ENCODE peak calls at places on chromosomes 6 and 20, in ten cellular contexts. W, P, R, J, U, Y, G, O, F and H are unnamed samples.

GRCh38 chr20:18093388-18093787 is 35.7 kb upstream of the OVOL2 start:
- DNase-seq in W (no peak), P (no peak), R (no peak), J (no peak), U (no peak), Y (no peak), G (no peak), O (no peak), F (no peak), H (no peak)

GRCh38 chr20:50356522-50356880 is 153.7 kb upstream of the PTPN1 start:
- DNase-seq in W (no peak), P (no peak), R (no peak), J (peak; percentile 48), U (no peak), Y (no peak), G (no peak), O (no peak), F (no peak), H (no peak)

GRCh38 chr6:168877821-168878282 is 375.8 kb downstream of the THBS2 start:
- DNase-seq in W (no peak), P (no peak), R (no peak), J (peak; percentile 58), U (no peak), Y (no peak), G (peak; percentile 10), O (no peak), F (no peak), H (peak; percentile 29)

GRCh38 chr6:113813207-113813606 is 43.9 kb upstream of the MARCKS start:
- DNase-seq in W (no peak), P (no peak), R (no peak), J (no peak), U (no peak), Y (peak; percentile 93), G (no peak), O (no peak), F (no peak), H (no peak)

GRCh38 chr6:84926171-84926570 is 161.8 kb upstream of the TBX18 start:
- DNase-seq in W (no peak), P (no peak), R (no peak), J (no peak), U (no peak), Y (no peak), G (no peak), O (no peak), F (no peak), H (peak; percentile 64)

GRCh38 chr20:4916991-4917881 is 84.1 kb downstream of the SLC23A2 start:
- DNase-seq in W (no peak), P (no peak), R (no peak), J (no peak), U (no peak), Y (peak; percentile 35), G (peak; percentile 51), O (no peak), F (no peak), H (no peak)

GRCh38 chr6:46014511-46015118 is 1.0 kb downstream of the CLIC5 start:
- DNase-seq in W (no peak), P (peak; percentile 47), R (no peak), J (peak; percentile 23), U (no peak), Y (no peak), G (no peak), O (no peak), F (no peak), H (no peak)

GRCh38 chr20:38324159-38324558 is 20.2 kb downstream of the BPI start:
- DNase-seq in W (no peak), P (no peak), R (no peak), J (no peak), U (no peak), Y (no peak), G (no peak), O (no peak), F (no peak), H (no peak)

GRCh38 chr6:139342957-139343750 is 31.3 kb downstream of the CITED2 start:
- DNase-seq in W (no peak), P (no peak), R (no peak), J (no peak), U (no peak), Y (no peak), G (no peak), O (no peak), F (no peak), H (no peak)

GRCh38 chr6:26170951-26171841 is 84.0 kb downstream of the HFE start:
- DNase-seq in W (no peak), P (no peak), R (no peak), J (no peak), U (no peak), Y (no peak), G (no peak), O (no peak), F (no peak), H (no peak)

GRCh38 chr20:32458061-32458836 is 100.1 kb downstream of the ASXL1 start:
- DNase-seq in W (no peak), P (peak; percentile 27), R (no peak), J (peak; percentile 55), U (no peak), Y (no peak), G (peak; percentile 45), O (no peak), F (no peak), H (no peak)

GRCh38 chr6:95203153-95203754 is 374.1 kb upstream of the MANEA start:
- DNase-seq in W (peak; percentile 72), P (peak; percentile 52), R (peak; percentile 21), J (peak; percentile 33), U (no peak), Y (peak; percentile 76), G (peak; percentile 52), O (no peak), F (no peak), H (peak; percentile 52)

GRCh38 chr20:43963233-43963632 is 48.6 kb downstream of the TOX2 start:
- DNase-seq in W (no peak), P (no peak), R (no peak), J (no peak), U (no peak), Y (peak; percentile 38), G (peak; percentile 21), O (no peak), F (no peak), H (no peak)

GRCh38 chr6:32815996-32816395 is 806 bp downstream of the HLA-DOB start:
- DNase-seq in W (no peak), P (no peak), R (no peak), J (no peak), U (no peak), Y (no peak), G (no peak), O (no peak), F (no peak), H (no peak)

GRCh38 chr6:25369450-25370086 is 90.4 kb downstream of the CARMIL1 start:
- DNase-seq in W (no peak), P (no peak), R (no peak), J (no peak), U (peak; percentile 52), Y (no peak), G (no peak), O (no peak), F (peak; percentile 43), H (peak; percentile 16)

GRCh38 chr20:51461306-51461705 is 81.2 kb downstream of the NFATC2 start:
- DNase-seq in W (no peak), P (no peak), R (no peak), J (no peak), U (no peak), Y (no peak), G (no peak), O (no peak), F (no peak), H (no peak)

GRCh38 chr6:134247271-134247833 is 70.6 kb downstream of the SGK1 start:
- DNase-seq in W (no peak), P (no peak), R (no peak), J (no peak), U (peak; percentile 77), Y (no peak), G (peak; percentile 79), O (no peak), F (peak; percentile 39), H (no peak)

GRCh38 chr20:10109621-10110020 is 74.8 kb downstream of the ANKEF1 start:
- DNase-seq in W (no peak), P (no peak), R (no peak), J (no peak), U (no peak), Y (no peak), G (no peak), O (no peak), F (peak; percentile 14), H (no peak)
- TF ChIP-seq CTCF in W (no peak), P (no peak), R (no peak), J (no peak), U (no peak), Y (no peak), G (no peak), O (no peak), F (no peak), H (no peak)

GRCh38 chr6:165747963-165748362 is 84.9 kb upstream of the PDE10A start:
- DNase-seq in W (no peak), P (no peak), R (no peak), J (no peak), U (no peak), Y (no peak), G (no peak), O (no peak), F (no peak), H (no peak)
- TF ChIP-seq CTCF in W (no peak), P (no peak), R (no peak), J (no peak), U (no peak), Y (no peak), G (no peak), O (no peak), F (no peak), H (no peak)

GRCh38 chr20:47727170-47727880 is 58.0 kb downstream of the SULF2 start:
- DNase-seq in W (no peak), P (no peak), R (no peak), J (no peak), U (peak; percentile 79), Y (no peak), G (peak; percentile 41), O (no peak), F (no peak), H (no peak)

GRCh38 chr20:47724910-47725247 is 60.4 kb downstream of the SULF2 start:
- DNase-seq in W (no peak), P (no peak), R (no peak), J (no peak), U (no peak), Y (no peak), G (no peak), O (no peak), F (no peak), H (no peak)

GRCh38 chr20:47726632-47727031 is 58.6 kb downstream of the SULF2 start:
- DNase-seq in W (no peak), P (no peak), R (no peak), J (no peak), U (no peak), Y (no peak), G (no peak), O (no peak), F (no peak), H (no peak)

GRCh38 chr20:47724398-47724797 is 60.9 kb downstream of the SULF2 start:
- DNase-seq in W (no peak), P (peak; percentile 21), R (no peak), J (no peak), U (no peak), Y (no peak), G (no peak), O (no peak), F (no peak), H (no peak)

GRCh38 chr20:47725248-47725973 is 59.9 kb downstream of the SULF2 start:
- DNase-seq in W (peak; percentile 91), P (peak; percentile 81), R (peak; percentile 57), J (peak; percentile 79), U (peak; percentile 85), Y (peak; percentile 91), G (peak; percentile 75), O (peak; percentile 85), F (peak; percentile 70), H (peak; percentile 86)
- TF ChIP-seq CTCF in W (peak; percentile 93), P (peak; percentile 96), R (peak; percentile 95), J (peak; percentile 97), U (peak; percentile 91), Y (peak; percentile 96), G (peak; percentile 67), O (peak; percentile 81), F (peak; percentile 84), H (peak; percentile 94)

GRCh38 chr20:11032611-11033010 is 358.8 kb upstream of the JAG1 start:
- DNase-seq in W (no peak), P (no peak), R (no peak), J (no peak), U (no peak), Y (no peak), G (no peak), O (no peak), F (no peak), H (no peak)
- TF ChIP-seq CTCF in W (peak; percentile 13), P (no peak), R (no peak), J (no peak), U (no peak), Y (no peak), G (no peak), O (no peak), F (no peak), H (no peak)